ENCODE peak calls at places on chromosomes 3 and 15, in nine cellular contexts. G, S, Q, L, B, F, O, M and H are unnamed samples.

GRCh38 chr15:25249236-25250010 is 189.4 kb downstream of the UBE3A start:
- DNase-seq in G (no peak), S (peak), Q (no peak), L (no peak), B (no peak), F (no peak), O (no peak), M (no peak), H (no peak)

GRCh38 chr15:96262097-96262496 is 68.4 kb upstream of the NR2F2 start:
- DNase-seq in G (no peak), S (no peak), Q (no peak), L (no peak), B (no peak), F (no peak), O (no peak), M (no peak), H (no peak)

GRCh38 chr15:74259324-74259712 is 23.2 kb downstream of the CCDC33 start:
- DNase-seq in G (no peak), S (no peak), Q (no peak), L (no peak), B (no peak), F (no peak), O (no peak), M (no peak), H (peak)

GRCh38 chr15:68800875-68801274 is 19.8 kb downstream of the ANP32A start:
- DNase-seq in G (no peak), S (no peak), Q (no peak), L (no peak), B (no peak), F (no peak), O (no peak), M (no peak), H (no peak)

GRCh38 chr15:28923726-28924280 is 38.0 kb downstream of the APBA2 start:
- DNase-seq in G (no peak), S (no peak), Q (no peak), L (peak), B (no peak), F (no peak), O (no peak), M (no peak), H (peak)

GRCh38 chr15:60840306-60840702 is 361.4 kb upstream of the ICE2 start:
- DNase-seq in G (peak), S (no peak), Q (no peak), L (no peak), B (no peak), F (no peak), O (no peak), M (no peak), H (no peak)

GRCh38 chr3:118628704-118629341 is 405.8 kb downstream of the IGSF11 start:
- DNase-seq in G (peak), S (no peak), Q (peak), L (no peak), B (no peak), F (peak), O (no peak), M (peak), H (no peak)

GRCh38 chr3:54633444-54634121 is 294.3 kb downstream of the LRTM1 start:
- DNase-seq in G (no peak), S (no peak), Q (no peak), L (no peak), B (no peak), F (no peak), O (no peak), M (no peak), H (no peak)

GRCh38 chr3:58651268-58651667 is 15.3 kb downstream of the FAM3D start:
- DNase-seq in G (no peak), S (no peak), Q (no peak), L (no peak), B (no peak), F (no peak), O (no peak), M (no peak), H (no peak)

GRCh38 chr3:132399054-132399929 is 18.0 kb upstream of the DNAJC13 start:
- DNase-seq in G (peak), S (no peak), Q (peak), L (no peak), B (no peak), F (peak), O (no peak), M (no peak), H (no peak)

GRCh38 chr3:16865335-16865734 is 19.4 kb upstream of the PLCL2 start:
- DNase-seq in G (no peak), S (no peak), Q (no peak), L (no peak), B (no peak), F (no peak), O (no peak), M (no peak), H (no peak)

GRCh38 chr3:115819785-115820384 is 196.6 kb downstream of the GAP43 start:
- DNase-seq in G (peak), S (no peak), Q (peak), L (peak), B (peak), F (peak), O (peak), M (peak), H (no peak)

GRCh38 chr3:139093840-139094239 is 49.1 kb upstream of the PRR23C start:
- DNase-seq in G (no peak), S (no peak), Q (no peak), L (no peak), B (no peak), F (no peak), O (no peak), M (no peak), H (no peak)

GRCh38 chr15:101590785-101591184 is 61.4 kb downstream of the TM2D3 start:
- DNase-seq in G (no peak), S (no peak), Q (no peak), L (no peak), B (no peak), F (no peak), O (no peak), M (no peak), H (no peak)

GRCh38 chr3:184659797-184660301 is 52.0 kb downstream of the MAGEF1 start:
- DNase-seq in G (peak), S (no peak), Q (no peak), L (no peak), B (no peak), F (no peak), O (no peak), M (no peak), H (no peak)

GRCh38 chr15:58931985-58932384 is 1.5 kb downstream of the SLTM start:
- DNase-seq in G (peak), S (no peak), Q (peak), L (no peak), B (no peak), F (peak), O (no peak), M (no peak), H (no peak)

GRCh38 chr3:130514671-130515070 is 2.3 kb upstream of the COL6A6 start:
- DNase-seq in G (no peak), S (no peak), Q (no peak), L (no peak), B (no peak), F (no peak), O (no peak), M (no peak), H (no peak)

GRCh38 chr15:95990833-95991232 is 339.7 kb upstream of the NR2F2 start:
- DNase-seq in G (no peak), S (no peak), Q (no peak), L (no peak), B (no peak), F (no peak), O (no peak), M (no peak), H (no peak)

GRCh38 chr3:161028485-161029018 is 76.6 kb downstream of the B3GALNT1 start:
- DNase-seq in G (no peak), S (no peak), Q (no peak), L (no peak), B (no peak), F (no peak), O (no peak), M (no peak), H (no peak)

DNA sequence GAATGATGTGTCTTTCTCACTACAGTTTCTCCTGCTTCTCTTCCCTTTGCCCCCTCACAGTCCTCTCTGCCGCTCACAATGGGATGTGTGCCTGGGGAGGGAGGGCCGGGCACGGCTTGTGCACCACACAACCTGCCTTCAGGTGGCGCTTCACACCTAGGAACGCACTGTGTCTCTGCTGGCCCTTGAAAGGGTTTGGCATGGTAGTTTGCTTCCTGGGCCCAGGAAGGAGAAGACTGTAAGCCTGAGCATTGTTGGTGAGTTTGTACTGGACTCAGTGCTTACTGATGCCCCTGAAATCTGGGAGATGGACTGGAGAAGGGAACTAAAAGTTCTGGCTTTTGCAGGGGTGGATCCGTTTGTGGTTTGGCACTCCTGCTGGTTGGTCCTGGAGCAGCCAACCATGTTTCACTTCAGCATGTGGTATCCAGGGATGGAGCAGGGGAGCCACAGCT is 9.2 kb downstream of the ALPK3 start:
- DNase-seq in G (peak), S (no peak), Q (peak), L (no peak), B (no peak), F (peak), O (no peak), M (peak), H (no peak)
- TF ChIP-seq CTCF in G (peak), S (no peak), Q (peak), L (peak), B (no peak), F (peak), O (no peak), M (peak), H (peak)

DNA sequence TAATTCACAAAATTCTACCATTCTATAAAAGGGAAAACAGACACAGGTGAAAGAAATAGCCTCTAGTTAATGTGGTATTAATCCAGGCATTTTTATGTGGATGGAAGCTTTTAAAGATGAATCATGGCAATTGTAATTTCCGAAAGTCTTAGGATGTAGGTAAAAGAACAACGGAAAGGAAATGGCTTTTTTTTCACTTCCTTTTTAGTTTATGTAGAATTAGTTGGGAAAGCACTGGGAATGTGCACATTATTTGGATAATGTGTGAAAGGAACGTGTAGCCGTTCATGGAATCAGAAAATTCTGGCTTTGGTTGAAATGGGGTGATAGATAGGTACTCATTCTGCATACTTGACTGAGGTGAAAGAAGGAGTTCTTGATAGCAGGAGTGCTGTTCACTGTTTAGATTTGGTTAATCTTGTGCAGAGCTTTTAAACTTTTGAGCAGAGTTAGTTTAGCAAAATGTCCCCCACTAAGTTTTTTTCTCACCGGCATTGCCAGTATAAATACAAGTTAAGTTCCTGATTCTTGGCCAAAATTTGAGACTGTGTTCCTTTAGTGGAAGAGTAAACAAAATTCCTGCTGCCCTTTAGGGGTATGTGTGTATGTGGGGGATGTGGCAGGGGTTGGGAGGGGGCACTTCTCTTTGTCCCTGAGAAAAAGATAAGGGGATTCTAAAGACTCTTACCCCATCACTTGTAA is 20.2 kb upstream of the UTS2B start:
- DNase-seq in G (peak), S (no peak), Q (no peak), L (no peak), B (no peak), F (no peak), O (no peak), M (no peak), H (no peak)
- TF ChIP-seq CTCF in G (no peak), S (no peak), Q (no peak), L (no peak), B (no peak), F (no peak), O (no peak), M (no peak), H (no peak)

GRCh38 chr3:168951884-168952283 is 711.6 kb downstream of the MECOM start:
- DNase-seq in G (no peak), S (no peak), Q (no peak), L (no peak), B (no peak), F (no peak), O (no peak), M (no peak), H (no peak)

GRCh38 chr3:168956087-168956486 is 707.4 kb downstream of the MECOM start:
- DNase-seq in G (no peak), S (no peak), Q (no peak), L (peak), B (no peak), F (no peak), O (no peak), M (no peak), H (no peak)

GRCh38 chr3:168951368-168951767 is 712.1 kb downstream of the MECOM start:
- DNase-seq in G (no peak), S (no peak), Q (no peak), L (no peak), B (no peak), F (no peak), O (no peak), M (no peak), H (no peak)

GRCh38 chr3:168952551-168952950 is 711.0 kb downstream of the MECOM start:
- DNase-seq in G (peak), S (no peak), Q (no peak), L (no peak), B (no peak), F (peak), O (no peak), M (no peak), H (no peak)
- TF ChIP-seq CTCF in G (peak), S (no peak), Q (no peak), L (no peak), B (no peak), F (no peak), O (peak), M (peak), H (peak)

GRCh38 chr3:108554913-108555571 is 34.2 kb downstream of the CIP2A start:
- DNase-seq in G (peak), S (no peak), Q (no peak), L (no peak), B (no peak), F (no peak), O (no peak), M (no peak), H (no peak)
- TF ChIP-seq CTCF in G (no peak), S (no peak), Q (no peak), L (no peak), B (no peak), F (no peak), O (no peak), M (no peak), H (no peak)

GRCh38 chr15:46280753-46281521 is 646.1 kb downstream of the SQOR start:
- DNase-seq in G (no peak), S (no peak), Q (no peak), L (no peak), B (no peak), F (no peak), O (no peak), M (no peak), H (no peak)
- TF ChIP-seq CTCF in G (no peak), S (no peak), Q (no peak), L (peak), B (no peak), F (no peak), O (peak), M (peak), H (no peak)

DNA sequence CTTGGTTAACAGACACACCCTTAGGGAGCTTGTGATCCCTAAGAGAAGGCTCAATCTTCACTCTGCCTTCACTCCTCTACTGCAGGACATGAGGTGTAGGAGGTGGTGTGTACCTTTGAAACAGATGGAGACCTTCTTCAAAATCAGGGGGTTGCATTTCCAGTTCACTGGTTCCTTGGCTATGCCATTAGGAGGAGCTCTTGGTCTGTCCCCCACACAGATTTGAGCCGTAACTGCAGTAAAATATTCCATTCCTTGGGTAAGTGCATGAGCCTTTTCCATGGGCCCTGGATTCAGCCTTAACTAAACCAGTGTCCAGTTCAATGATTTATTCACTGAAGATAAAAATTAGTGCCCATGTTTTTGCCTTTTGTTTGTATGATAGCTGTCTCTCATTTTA is 144.6 kb downstream of the MCTP2 start:
- DNase-seq in G (no peak), S (no peak), Q (no peak), L (no peak), B (no peak), F (no peak), O (no peak), M (no peak), H (no peak)
- TF ChIP-seq CTCF in G (no peak), S (no peak), Q (no peak), L (peak), B (no peak), F (no peak), O (no peak), M (peak), H (no peak)

DNA sequence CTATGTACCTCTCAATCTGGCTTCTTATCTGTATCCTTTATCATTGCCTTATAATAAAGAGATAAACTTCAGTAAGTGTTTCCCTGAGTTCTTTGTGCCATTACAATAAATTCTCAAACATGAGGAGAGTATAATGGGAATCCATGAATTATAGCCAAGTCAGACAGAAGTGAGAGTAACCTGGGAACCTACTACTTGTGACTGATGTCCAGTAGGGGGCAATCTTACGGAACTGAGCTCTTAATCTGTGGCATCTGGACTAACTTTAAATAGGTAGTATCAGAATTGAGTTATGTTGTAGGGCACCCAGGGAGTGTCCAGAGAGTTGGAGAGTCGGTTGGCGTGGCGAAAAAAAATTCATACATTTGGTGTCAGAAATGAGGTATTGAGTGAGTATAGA is 542.6 kb downstream of the ZBBX start:
- DNase-seq in G (no peak), S (no peak), Q (peak), L (no peak), B (no peak), F (peak), O (no peak), M (no peak), H (no peak)
- TF ChIP-seq CTCF in G (no peak), S (no peak), Q (no peak), L (peak), B (no peak), F (no peak), O (no peak), M (no peak), H (peak)

GRCh38 chr3:46675426-46675825 is 18.1 kb downstream of the ALS2CL start:
- DNase-seq in G (no peak), S (no peak), Q (no peak), L (peak), B (no peak), F (no peak), O (no peak), M (peak), H (peak)

GRCh38 chr3:46673151-46674030 is 20.1 kb downstream of the ALS2CL start:
- DNase-seq in G (no peak), S (peak), Q (no peak), L (peak), B (no peak), F (no peak), O (no peak), M (peak), H (peak)

GRCh38 chr3:46672349-46672695 is 21.2 kb downstream of the ALS2CL start:
- DNase-seq in G (no peak), S (peak), Q (no peak), L (no peak), B (no peak), F (no peak), O (no peak), M (no peak), H (no peak)

GRCh38 chr3:46675843-46676567 is 17.5 kb downstream of the ALS2CL start:
- DNase-seq in G (no peak), S (no peak), Q (no peak), L (peak), B (no peak), F (no peak), O (no peak), M (peak), H (peak)

DNA sequence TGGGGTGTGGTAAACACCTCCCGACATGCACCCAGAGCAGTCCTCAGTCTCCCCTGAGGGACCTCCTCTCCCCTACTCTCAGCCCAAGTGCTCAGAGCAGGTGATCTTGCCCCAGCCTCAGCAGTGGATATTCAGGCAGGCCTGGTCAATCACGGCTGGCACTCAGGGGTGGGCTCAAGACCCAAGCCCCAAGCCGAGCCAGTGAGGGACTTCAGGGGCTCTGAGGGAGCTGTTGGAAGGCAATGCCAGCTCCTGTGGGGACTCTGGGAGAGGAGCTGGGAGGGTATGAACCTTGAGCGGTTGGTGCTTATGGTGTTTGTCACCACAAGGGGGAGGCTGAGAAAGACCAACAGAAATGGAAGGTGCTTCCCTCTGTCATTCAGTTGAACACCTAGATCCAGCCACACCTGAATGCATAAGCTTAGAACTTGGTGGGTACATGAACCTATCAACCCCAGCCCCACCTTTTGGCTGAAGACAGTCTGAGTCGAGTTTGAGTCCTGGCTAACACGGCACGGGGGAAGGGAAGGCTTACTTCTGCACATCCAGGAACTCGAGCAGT is 19.4 kb downstream of the ALS2CL start:
- DNase-seq in G (no peak), S (no peak), Q (no peak), L (peak), B (no peak), F (no peak), O (no peak), M (peak), H (peak)
- TF ChIP-seq CTCF in G (peak), S (no peak), Q (no peak), L (no peak), B (no peak), F (no peak), O (no peak), M (no peak), H (no peak)

DNA sequence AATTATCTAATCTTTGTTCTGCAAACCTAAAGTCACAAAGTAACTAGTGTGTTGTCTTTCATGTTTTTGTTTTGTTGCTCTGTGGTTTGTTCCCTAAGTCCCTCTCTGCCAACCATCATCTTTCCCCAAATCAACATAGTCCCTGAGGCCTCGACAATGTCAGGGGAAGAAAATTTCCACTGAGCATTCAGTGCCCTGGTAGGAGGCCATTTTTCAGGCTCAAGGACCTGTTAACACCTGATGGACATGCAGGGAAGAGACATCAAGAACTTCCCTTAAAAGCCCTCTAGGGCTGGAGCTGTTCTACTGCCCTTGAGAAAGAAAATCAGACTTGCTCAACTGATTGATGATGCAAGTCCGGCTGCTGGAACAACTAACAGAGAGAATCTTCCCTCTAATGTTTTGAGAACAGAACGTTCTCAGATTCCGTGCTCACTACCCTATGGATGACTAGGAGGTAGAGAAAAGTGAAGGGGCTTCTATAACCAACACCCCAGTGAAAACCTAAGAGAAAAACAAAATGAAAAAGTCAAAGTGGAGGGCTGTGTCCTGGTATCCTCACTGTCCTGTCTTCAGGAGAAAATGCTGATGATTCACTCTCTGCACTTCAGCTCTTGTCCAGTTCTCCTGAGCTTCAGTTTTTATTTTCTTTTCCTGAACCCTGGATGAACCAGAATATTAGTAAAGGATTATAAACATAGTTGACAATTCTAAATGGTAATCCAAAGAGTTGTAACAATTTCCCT is 373.1 kb downstream of the FOXP1 start:
- DNase-seq in G (peak), S (no peak), Q (no peak), L (no peak), B (no peak), F (peak), O (peak), M (no peak), H (no peak)
- TF ChIP-seq CTCF in G (peak), S (no peak), Q (no peak), L (no peak), B (no peak), F (no peak), O (no peak), M (no peak), H (no peak)